ENCODE peak calls at places on chromosomes 4 and X, in ten cellular contexts. H, Q, Z, R, U, N, L, K, P and J are unnamed samples.

GRCh38 chrX:131837325-131837724 is 185.8 kb upstream of the STK26 start:
- DNase-seq in H (no peak), Q (no peak), Z (no peak), R (no peak), U (no peak), N (no peak), L (no peak), K (no peak), P (no peak), J (no peak)

GRCh38 chr4:89509708-89510269 is 202.2 kb upstream of the GPRIN3 start:
- DNase-seq in H (no peak), Q (peak; percentile 53), Z (peak; percentile 98), R (peak; percentile 2), U (no peak), N (no peak), L (no peak), K (no peak), P (peak; percentile 18), J (no peak)

GRCh38 chr4:871484-871883 is 45.6 kb upstream of the CPLX1 start:
- DNase-seq in H (no peak), Q (no peak), Z (no peak), R (no peak), U (no peak), N (no peak), L (no peak), K (no peak), P (no peak), J (no peak)

GRCh38 chr4:163165217-163166017 is 1.3 kb downstream of the NAF1 start:
- DNase-seq in H (no peak), Q (no peak), Z (peak; percentile 35), R (no peak), U (peak; percentile 15), N (no peak), L (no peak), K (no peak), P (no peak), J (no peak)

GRCh38 chr4:110620352-110621327 is 2.2 kb downstream of the PITX2 start:
- DNase-seq in H (no peak), Q (no peak), Z (no peak), R (no peak), U (peak; percentile 88), N (peak; percentile 66), L (no peak), K (no peak), P (no peak), J (peak; percentile 89)

GRCh38 chr4:37675587-37676290 is 10.4 kb downstream of the RELL1 start:
- DNase-seq in H (no peak), Q (no peak), Z (no peak), R (no peak), U (no peak), N (no peak), L (no peak), K (no peak), P (peak; percentile 43), J (no peak)

GRCh38 chr4:28009541-28009940 is 1148.9 kb downstream of the STIM2 start:
- DNase-seq in H (no peak), Q (no peak), Z (no peak), R (no peak), U (no peak), N (no peak), L (no peak), K (no peak), P (no peak), J (no peak)

GRCh38 chr4:162682651-162683050 is 484.0 kb downstream of the NAF1 start:
- DNase-seq in H (no peak), Q (no peak), Z (no peak), R (no peak), U (no peak), N (no peak), L (peak; percentile 48), K (no peak), P (no peak), J (no peak)

GRCh38 chrX:38770152-38770551 is 31.1 kb upstream of the MID1IP1 start:
- DNase-seq in H (no peak), Q (no peak), Z (no peak), R (no peak), U (no peak), N (no peak), L (no peak), K (no peak), P (no peak), J (no peak)

GRCh38 chrX:138745215-138745614 is 33.7 kb upstream of the FGF13 start:
- DNase-seq in H (no peak), Q (no peak), Z (peak; percentile 64), R (peak; percentile 1), U (peak; percentile 8), N (no peak), L (peak; percentile 40), K (no peak), P (no peak), J (no peak)

GRCh38 chrX:2965965-2966364 is 36.8 kb upstream of the ARSD start:
- DNase-seq in H (no peak), Q (no peak), Z (no peak), R (no peak), U (no peak), N (no peak), L (no peak), K (no peak), P (no peak), J (no peak)

GRCh38 chr4:33959519-33959918 is 2284.8 kb downstream of the ARAP2 start:
- DNase-seq in H (no peak), Q (no peak), Z (no peak), R (no peak), U (no peak), N (no peak), L (no peak), K (no peak), P (no peak), J (no peak)

GRCh38 chr4:48670587-48670986 is 109.5 kb downstream of the FRYL start:
- DNase-seq in H (no peak), Q (no peak), Z (no peak), R (no peak), U (no peak), N (no peak), L (no peak), K (no peak), P (no peak), J (no peak)

GRCh38 chr4:156476359-156476758 is 495.2 kb downstream of the PDGFC start:
- DNase-seq in H (no peak), Q (peak; percentile 89), Z (peak; percentile 94), R (peak; percentile 73), U (no peak), N (no peak), L (peak; percentile 42), K (no peak), P (no peak), J (no peak)

GRCh38 chr4:37951465-37952352 is 8.5 kb upstream of the PTTG2 start:
- DNase-seq in H (no peak), Q (no peak), Z (no peak), R (no peak), U (no peak), N (no peak), L (no peak), K (no peak), P (no peak), J (no peak)

GRCh38 chrX:9573282-9574106 is 108.6 kb downstream of the TBL1X start:
- DNase-seq in H (no peak), Q (no peak), Z (no peak), R (no peak), U (peak; percentile 55), N (no peak), L (no peak), K (no peak), P (no peak), J (peak; percentile 38)